ENCODE peak calls at places on chromosomes 7 and 10, in ten cellular contexts. B is uterus, N is kidney epithelial cell, H is gastrocnemius medialis, M is IMR-90, S is endothelial cell of umbilical vein, K is GM06990, V is WERI-Rb-1, T is fibroblast of pulmonary artery, Q is sigmoid colon. I is an unnamed sample.

GRCh38 chr7:30184804-30185487 is 50.2 kb downstream of the MTURN start:
- DNase-seq in B (no peak), N (no peak), H (peak; percentile 82), M (no peak), S (no peak), K (peak; percentile 32), V (no peak), T (no peak), Q (peak; percentile 75), I (no peak)

GRCh38 chr10:110042181-110042580 is 34.4 kb downstream of the ADD3 start:
- DNase-seq in B (no peak), N (peak; percentile 79), H (no peak), M (peak; percentile 62), S (peak; percentile 68), K (no peak), V (no peak), T (peak; percentile 58), Q (no peak), I (peak; percentile 25)

GRCh38 chr10:63720072-63720537 is 198.9 kb downstream of the REEP3 start:
- DNase-seq in B (peak; percentile 56), N (no peak), H (no peak), M (peak; percentile 45), S (peak; percentile 62), K (no peak), V (peak; percentile 29), T (peak; percentile 64), Q (no peak), I (peak; percentile 64)

GRCh38 chr10:46293832-46294640 is 7.2 kb downstream of the ANTXRL start:
- DNase-seq in B (peak; percentile 6), N (no peak), H (no peak), M (no peak), S (no peak), K (no peak), V (peak; percentile 58), T (no peak), Q (peak; percentile 30), I (no peak)

GRCh38 chr10:15433850-15434537 is 62.9 kb upstream of the FAM171A1 start:
- DNase-seq in B (peak; percentile 59), N (no peak), H (no peak), M (peak; percentile 46), S (peak; percentile 47), K (no peak), V (no peak), T (peak; percentile 73), Q (no peak), I (peak; percentile 60)

GRCh38 chr7:149620961-149621360 is 123.4 kb upstream of the ZNF746 start:
- DNase-seq in B (no peak), N (no peak), H (no peak), M (no peak), S (no peak), K (peak; percentile 73), V (no peak), T (no peak), Q (no peak), I (no peak)

GRCh38 chr10:60731134-60731883 is 47.0 kb upstream of the CDK1 start:
- DNase-seq in B (no peak), N (no peak), H (no peak), M (no peak), S (no peak), K (peak; percentile 21), V (no peak), T (no peak), Q (no peak), I (peak; percentile 48)

GRCh38 chr10:121322776-121323175 is 275.5 kb downstream of the FGFR2 start:
- DNase-seq in B (no peak), N (no peak), H (no peak), M (no peak), S (no peak), K (no peak), V (no peak), T (no peak), Q (no peak), I (no peak)

GRCh38 chr7:91265693-91266066 is 1.4 kb downstream of the FZD1 start:
- DNase-seq in B (no peak), N (no peak), H (no peak), M (no peak), S (peak; percentile 13), K (no peak), V (no peak), T (no peak), Q (peak; percentile 65), I (no peak)

GRCh38 chr7:91264924-91265681 is 870 bp downstream of the FZD1 start:
- DNase-seq in B (peak; percentile 38), N (no peak), H (peak; percentile 7), M (peak; percentile 74), S (peak; percentile 72), K (peak; percentile 70), V (peak; percentile 35), T (peak; percentile 73), Q (peak; percentile 77), I (peak; percentile 77)

GRCh38 chr7:91263359-91264082 is 712 bp upstream of the FZD1 start:
- DNase-seq in B (peak; percentile 19), N (no peak), H (no peak), M (no peak), S (no peak), K (peak; percentile 15), V (peak; percentile 50), T (no peak), Q (peak; percentile 68), I (peak; percentile 32)

GRCh38 chr7:91266067-91266930 is 2.1 kb downstream of the FZD1 start:
- DNase-seq in B (peak; percentile 24), N (no peak), H (no peak), M (peak; percentile 47), S (no peak), K (peak; percentile 17), V (no peak), T (no peak), Q (peak; percentile 79), I (no peak)

DNA sequence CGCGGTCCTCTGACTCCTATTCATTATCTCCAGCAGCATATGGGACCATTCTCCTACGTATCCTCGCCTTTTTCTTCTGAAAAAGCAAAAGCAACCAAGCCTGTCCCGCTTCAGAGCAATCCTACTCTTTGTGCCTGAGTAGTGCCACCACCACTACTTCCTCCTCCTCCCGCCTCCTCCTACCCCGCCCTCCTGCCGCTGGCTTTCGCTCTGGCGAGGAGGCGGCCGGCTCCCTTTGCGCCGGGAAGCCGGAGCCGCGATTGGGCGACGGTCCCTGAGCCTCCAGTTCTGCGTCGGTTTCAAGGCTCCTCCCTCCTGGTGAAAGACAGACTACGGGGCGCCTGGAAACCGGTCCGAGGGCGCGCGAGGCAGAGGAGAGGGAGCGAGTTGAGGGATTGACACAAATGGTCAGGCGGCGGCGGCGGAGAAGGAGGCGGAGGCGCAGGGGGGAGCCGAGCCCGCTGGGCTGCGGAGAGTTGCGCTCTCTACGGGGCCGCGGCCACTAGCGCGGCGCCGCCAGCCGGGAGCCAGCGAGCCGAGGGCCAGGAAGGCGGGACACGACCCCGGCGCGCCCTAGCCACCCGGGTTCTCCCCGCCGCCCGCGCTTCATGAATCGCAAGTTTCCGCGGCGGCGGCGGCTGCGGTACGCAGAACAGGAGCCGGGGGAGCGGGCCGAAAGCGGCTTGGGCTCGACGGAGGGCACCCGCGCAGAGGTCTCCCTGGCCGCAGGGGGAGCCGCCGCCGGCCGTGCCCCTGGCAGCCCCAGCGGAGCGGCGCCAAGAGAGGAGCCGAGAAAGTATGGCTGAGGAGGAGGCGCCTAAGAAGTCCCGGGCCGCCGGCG is at the start of gene FZD1:
- DNase-seq in B (peak; percentile 96), N (peak; percentile 82), H (peak; percentile 94), M (peak; percentile 99), S (peak; percentile 98), K (peak; percentile 92), V (peak; percentile 98), T (peak; percentile 98), Q (peak; percentile 98), I (peak; percentile 99)
- TF ChIP-seq CTCF in B (peak; percentile 25), N (no peak), H (peak; percentile 19), M (no peak), S (no peak), K (no peak), V (no peak), T (no peak), Q (no peak), I (no peak)

GRCh38 chr7:55472928-55473725 is 99.2 kb downstream of the VOPP1 start:
- DNase-seq in B (no peak), N (no peak), H (no peak), M (no peak), S (no peak), K (no peak), V (no peak), T (no peak), Q (no peak), I (no peak)

GRCh38 chr7:55476852-55477780 is 95.2 kb downstream of the VOPP1 start:
- DNase-seq in B (no peak), N (no peak), H (no peak), M (no peak), S (no peak), K (no peak), V (no peak), T (no peak), Q (no peak), I (no peak)

GRCh38 chr7:55473935-55474334 is 98.4 kb downstream of the VOPP1 start:
- DNase-seq in B (no peak), N (no peak), H (no peak), M (no peak), S (no peak), K (no peak), V (no peak), T (no peak), Q (no peak), I (no peak)

GRCh38 chr7:55476071-55476803 is 96.1 kb downstream of the VOPP1 start:
- DNase-seq in B (no peak), N (no peak), H (no peak), M (peak; percentile 88), S (no peak), K (no peak), V (no peak), T (peak; percentile 62), Q (no peak), I (peak; percentile 53)

GRCh38 chr7:55474944-55475911 is 97.1 kb downstream of the VOPP1 start:
- DNase-seq in B (no peak), N (no peak), H (no peak), M (no peak), S (no peak), K (no peak), V (no peak), T (no peak), Q (no peak), I (no peak)
- H3K4me3 ChIP-seq in B (no peak overlapping the region), N (no peak overlapping the region), H (no peak overlapping the region), M (no peak overlapping the region), S (no peak overlapping the region), K (no peak overlapping the region), V (no peak overlapping the region), T (no peak overlapping the region), Q (no peak overlapping the region), I (no peak overlapping the region)

DNA sequence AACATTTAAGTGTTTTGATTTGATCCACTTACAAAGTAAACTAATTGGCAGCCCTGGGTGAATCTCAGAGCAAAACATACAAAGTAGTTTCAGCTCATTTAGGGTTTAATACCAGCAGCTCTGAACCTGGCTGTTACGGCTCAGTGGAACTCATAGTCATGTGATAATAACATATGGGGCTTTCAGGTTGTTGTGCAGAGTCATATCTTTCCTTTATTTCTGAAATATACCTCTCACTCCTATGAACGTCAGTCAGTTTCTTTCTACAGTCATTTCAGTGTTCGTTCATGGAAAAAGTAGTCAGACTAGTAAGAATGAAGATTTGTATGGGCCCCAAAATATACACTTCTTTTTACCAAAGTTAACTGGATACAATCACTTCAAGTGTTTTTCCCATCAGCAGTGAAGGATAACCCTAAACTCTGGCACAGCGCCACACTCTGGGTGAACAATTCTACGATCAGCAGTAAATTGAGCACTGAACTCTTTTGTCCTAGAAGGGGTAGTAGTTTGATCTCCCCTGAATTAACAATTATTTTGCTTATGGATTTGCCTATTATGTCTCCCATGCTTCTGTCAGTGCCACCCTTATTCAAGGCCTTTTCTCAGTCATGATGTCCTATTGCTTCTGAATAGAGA is 218.6 kb downstream of the THSD7A start:
- DNase-seq in B (no peak), N (no peak), H (no peak), M (no peak), S (no peak), K (peak; percentile 78), V (no peak), T (no peak), Q (no peak), I (no peak)
- TF ChIP-seq CTCF in B (no peak), N (no peak), H (no peak), M (no peak), S (no peak), K (peak; percentile 23), V (no peak), T (no peak), Q (no peak), I (no peak)

DNA sequence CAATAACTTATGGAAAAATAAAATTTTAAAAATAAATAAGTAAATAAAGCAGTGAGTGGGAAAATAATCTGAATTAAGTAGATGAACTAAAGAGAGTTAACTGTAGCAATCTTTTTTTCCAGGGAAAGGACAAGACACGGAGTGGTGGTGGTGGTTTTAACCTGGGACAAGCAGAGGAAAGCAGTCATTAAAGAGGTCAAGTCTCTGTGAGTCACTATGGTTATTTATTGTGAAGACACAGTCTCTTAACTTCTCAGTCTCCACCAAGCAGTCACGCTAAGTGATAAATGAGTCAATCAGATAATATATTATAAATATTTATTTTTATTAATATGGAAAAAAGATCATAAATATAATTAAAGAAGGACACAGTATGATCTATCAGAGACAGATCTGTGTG is 228.1 kb upstream of the MEOX2 start:
- DNase-seq in B (no peak), N (no peak), H (no peak), M (no peak), S (no peak), K (no peak), V (no peak), T (no peak), Q (no peak), I (no peak)
- H3K4me3 ChIP-seq in B (no peak overlapping the region), N (no peak overlapping the region), H (no peak overlapping the region), M (no peak overlapping the region), S (no peak overlapping the region), K (no peak overlapping the region), V (no peak overlapping the region), T (no peak overlapping the region), Q (no peak overlapping the region), I (no peak overlapping the region)

I was measured in fibroblast of villous mesenchyme.